ENCODE peak calls at places on chromosomes 2 and 18, in four cellular contexts. One of them, this sample, is unnamed.

GRCh38 chr2:40851661-40852060 is 399.8 kb upstream of the SLC8A1 start:
- DNase-seq in K562: no peak
- DNase-seq in nephron progenitor cell: no peak
- DNase-seq in AG04450: no peak
- DNase-seq in this sample: no peak

GRCh38 chr18:31992836-31993575 is 25.6 kb upstream of the RNF125 start:
- DNase-seq in K562: no peak
- DNase-seq in nephron progenitor cell: no peak
- DNase-seq in AG04450: no peak
- DNase-seq in this sample: no peak

GRCh38 chr2:32688511-32688910 is 60.7 kb downstream of the TTC27 start:
- DNase-seq in K562: no peak
- DNase-seq in nephron progenitor cell: no peak
- DNase-seq in AG04450: no peak
- DNase-seq in this sample: no peak

GRCh38 chr2:223532161-223532560 is 70.0 kb downstream of the SCG2 start:
- DNase-seq in K562: no peak
- DNase-seq in nephron progenitor cell: no peak
- DNase-seq in AG04450: no peak
- DNase-seq in this sample: no peak

GRCh38 chr2:241156997-241157441 is 6.8 kb downstream of the PPP1R7 start:
- DNase-seq in K562: no peak
- DNase-seq in nephron progenitor cell: no peak
- DNase-seq in AG04450: no peak
- DNase-seq in this sample: no peak

GRCh38 chr2:44925561-44926087 is 15.9 kb upstream of the SIX3 start:
- DNase-seq in K562: no peak
- DNase-seq in nephron progenitor cell: no peak
- DNase-seq in AG04450: no peak
- DNase-seq in this sample: no peak

GRCh38 chr18:75131455-75132000 is 77.4 kb downstream of the PTGR3 start:
- DNase-seq in K562: no peak
- DNase-seq in nephron progenitor cell: no peak
- DNase-seq in AG04450: no peak
- DNase-seq in this sample: no peak

GRCh38 chr2:162574615-162575452 is 230.9 kb downstream of the GCA start:
- DNase-seq in K562: no peak
- DNase-seq in nephron progenitor cell: no peak
- DNase-seq in AG04450: no peak
- DNase-seq in this sample: no peak

GRCh38 chr2:29238497-29238896 is 123.3 kb downstream of the CLIP4 start:
- DNase-seq in K562: peak
- DNase-seq in nephron progenitor cell: no peak
- DNase-seq in AG04450: no peak
- DNase-seq in this sample: no peak

GRCh38 chr18:69401475-69402218 is 959 bp downstream of the DOK6 start:
- DNase-seq in K562: no peak
- DNase-seq in nephron progenitor cell: peak
- DNase-seq in AG04450: no peak
- DNase-seq in this sample: no peak

GRCh38 chr2:158006961-158007664 is 94.6 kb upstream of the UPP2 start:
- DNase-seq in K562: no peak
- DNase-seq in nephron progenitor cell: no peak
- DNase-seq in AG04450: no peak
- DNase-seq in this sample: no peak

GRCh38 chr18:45837283-45838070 is 12.0 kb downstream of the SIGLEC15 start:
- DNase-seq in K562: no peak
- DNase-seq in nephron progenitor cell: peak
- DNase-seq in AG04450: no peak
- DNase-seq in this sample: no peak

GRCh38 chr2:73269686-73270465 is 14.4 kb downstream of the FBXO41 start:
- DNase-seq in K562: no peak
- DNase-seq in nephron progenitor cell: no peak
- DNase-seq in AG04450: no peak
- DNase-seq in this sample: no peak

GRCh38 chr2:127423476-127423840 is 5.2 kb downstream of the PROC start:
- DNase-seq in K562: no peak
- DNase-seq in nephron progenitor cell: peak
- DNase-seq in AG04450: no peak
- DNase-seq in this sample: no peak

GRCh38 chr2:96143848-96144480 is 1.3 kb downstream of the DUSP2 start:
- DNase-seq in K562: no peak
- DNase-seq in nephron progenitor cell: no peak
- DNase-seq in AG04450: no peak
- DNase-seq in this sample: peak

GRCh38 chr2:42493885-42494433 is at the start of gene KCNG3:
- DNase-seq in K562: peak
- DNase-seq in nephron progenitor cell: peak
- DNase-seq in AG04450: no peak
- DNase-seq in this sample: peak

GRCh38 chr18:3514312-3515216 is 64.6 kb downstream of the TGIF1 start:
- DNase-seq in K562: no peak
- DNase-seq in nephron progenitor cell: no peak
- DNase-seq in AG04450: no peak
- DNase-seq in this sample: no peak

GRCh38 chr2:190267302-190267701 is 52.3 kb downstream of the HIBCH start:
- DNase-seq in K562: no peak
- DNase-seq in nephron progenitor cell: no peak
- DNase-seq in AG04450: peak
- DNase-seq in this sample: no peak

GRCh38 chr18:1062592-1062991 is 157.9 kb downstream of the ADCYAP1 start:
- DNase-seq in K562: no peak
- DNase-seq in nephron progenitor cell: no peak
- DNase-seq in AG04450: no peak
- DNase-seq in this sample: no peak

GRCh38 chr2:120771556-120772208 is 36.0 kb downstream of the GLI2 start:
- DNase-seq in K562: no peak
- DNase-seq in nephron progenitor cell: no peak
- DNase-seq in AG04450: peak
- DNase-seq in this sample: peak

GRCh38 chr2:159557437-159558034 is 58.8 kb downstream of the BAZ2B start:
- DNase-seq in K562: no peak
- DNase-seq in nephron progenitor cell: no peak
- DNase-seq in AG04450: no peak
- DNase-seq in this sample: no peak

GRCh38 chr2:216646116-216646515 is 12.9 kb downstream of the IGFBP2 start:
- DNase-seq in K562: no peak
- DNase-seq in nephron progenitor cell: no peak
- DNase-seq in AG04450: no peak
- DNase-seq in this sample: no peak

GRCh38 chr2:188449992-188450391 is 158.3 kb downstream of the GULP1 start:
- DNase-seq in K562: no peak
- DNase-seq in nephron progenitor cell: no peak
- DNase-seq in AG04450: no peak
- DNase-seq in this sample: no peak

GRCh38 chr2:153477096-153477555 is 1.4 kb downstream of the RPRM start:
- DNase-seq in K562: no peak
- DNase-seq in nephron progenitor cell: peak
- DNase-seq in AG04450: no peak
- DNase-seq in this sample: peak

GRCh38 chr2:10422251-10422650 is 25.9 kb downstream of the ODC1 start:
- DNase-seq in K562: no peak
- DNase-seq in nephron progenitor cell: no peak
- DNase-seq in AG04450: no peak
- DNase-seq in this sample: no peak

GRCh38 chr2:43472527-43473194 is 123.2 kb downstream of the THADA start:
- DNase-seq in K562: no peak
- DNase-seq in nephron progenitor cell: no peak
- DNase-seq in AG04450: no peak
- DNase-seq in this sample: no peak

GRCh38 chr18:37330173-37330572 is 235.4 kb downstream of the CELF4 start:
- DNase-seq in K562: no peak
- DNase-seq in nephron progenitor cell: no peak
- DNase-seq in AG04450: no peak
- DNase-seq in this sample: no peak
- TF ChIP-seq CTCF in K562: no peak
- TF ChIP-seq CTCF in nephron progenitor cell: no peak
- TF ChIP-seq CTCF in AG04450: no peak
- TF ChIP-seq CTCF in this sample: no peak

DNA sequence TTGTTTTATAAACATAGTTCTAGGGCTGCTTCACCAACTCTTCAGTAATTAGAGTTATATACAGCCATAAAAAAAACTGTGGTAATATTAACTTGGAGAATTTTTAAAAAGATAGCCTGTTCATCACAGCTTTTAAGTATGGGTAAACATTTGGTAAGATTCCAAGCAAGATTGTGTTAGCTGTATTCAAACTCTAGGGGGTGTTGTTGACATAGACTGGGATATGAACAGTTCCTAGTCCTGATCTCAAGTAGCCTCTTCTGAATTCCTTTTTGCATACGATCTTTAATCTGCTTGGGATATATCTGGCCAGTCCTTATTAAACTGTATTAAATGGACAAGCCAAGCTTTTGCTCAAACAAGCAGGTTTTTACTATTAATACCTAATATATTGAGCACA is 13.4 kb downstream of the NOP58 start:
- DNase-seq in K562: no peak
- DNase-seq in nephron progenitor cell: no peak
- DNase-seq in AG04450: no peak
- DNase-seq in this sample: no peak
- TF ChIP-seq CTCF in K562: no peak
- TF ChIP-seq CTCF in nephron progenitor cell: peak
- TF ChIP-seq CTCF in AG04450: peak
- TF ChIP-seq CTCF in this sample: peak

GRCh38 chr18:48039769-48040215 is 109.3 kb upstream of the SMAD2 start:
- DNase-seq in K562: no peak
- DNase-seq in nephron progenitor cell: no peak
- DNase-seq in AG04450: no peak
- DNase-seq in this sample: no peak

GRCh38 chr18:48038636-48039035 is 108.2 kb upstream of the SMAD2 start:
- DNase-seq in K562: no peak
- DNase-seq in nephron progenitor cell: no peak
- DNase-seq in AG04450: no peak
- DNase-seq in this sample: peak

GRCh38 chr18:48036641-48037421 is 106.4 kb upstream of the SMAD2 start:
- DNase-seq in K562: no peak
- DNase-seq in nephron progenitor cell: peak
- DNase-seq in AG04450: no peak
- DNase-seq in this sample: peak

GRCh38 chr18:48036191-48036590 is 105.7 kb upstream of the SMAD2 start:
- DNase-seq in K562: no peak
- DNase-seq in nephron progenitor cell: no peak
- DNase-seq in AG04450: no peak
- DNase-seq in this sample: peak

DNA sequence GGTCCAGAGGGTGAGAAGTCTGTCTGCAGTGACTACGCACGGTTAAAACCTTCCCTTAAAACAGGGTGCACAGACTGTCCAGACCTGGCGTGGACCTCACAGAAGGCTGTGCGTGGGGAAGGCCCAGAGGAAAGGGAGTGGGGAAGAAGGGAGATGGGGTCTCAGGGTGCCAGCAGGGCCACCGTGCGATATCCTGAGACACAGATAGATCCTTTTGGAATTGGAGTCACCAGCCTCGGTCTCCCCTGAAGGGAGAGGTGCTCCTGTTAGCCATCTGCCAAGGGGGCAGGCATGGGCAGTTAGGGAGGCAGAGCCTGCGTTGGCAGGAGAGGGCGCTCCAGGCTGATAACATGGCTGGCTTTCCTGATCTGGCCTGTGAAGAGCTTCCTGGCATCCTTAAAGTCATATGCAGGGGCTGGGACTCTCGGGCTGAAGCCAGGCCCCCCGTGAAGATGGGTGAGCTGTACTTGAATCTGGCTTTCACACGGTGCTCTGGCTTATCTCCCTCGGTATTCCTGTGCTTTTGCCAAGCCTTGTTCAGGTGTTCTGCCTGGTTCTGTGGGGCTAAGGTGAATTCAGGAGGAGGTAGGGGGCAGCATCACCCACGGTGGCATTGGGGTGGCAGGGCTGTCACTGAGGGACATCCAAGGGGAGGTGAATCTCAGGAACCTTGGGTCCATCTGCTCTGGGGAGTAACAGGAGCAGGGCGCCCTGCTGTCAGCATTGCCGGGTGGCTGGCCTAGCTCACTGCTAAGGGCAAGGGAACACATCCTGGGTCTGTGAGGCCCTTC is 107.2 kb upstream of the SMAD2 start:
- DNase-seq in K562: no peak
- DNase-seq in nephron progenitor cell: no peak
- DNase-seq in AG04450: no peak
- DNase-seq in this sample: peak
- TF ChIP-seq CTCF in K562: no peak
- TF ChIP-seq CTCF in nephron progenitor cell: no peak
- TF ChIP-seq CTCF in AG04450: no peak
- TF ChIP-seq CTCF in this sample: no peak

GRCh38 chr2:238169021-238169707 is 10.4 kb downstream of the ERFE start:
- DNase-seq in K562: peak
- DNase-seq in nephron progenitor cell: no peak
- DNase-seq in AG04450: peak
- DNase-seq in this sample: peak
- TF ChIP-seq CTCF in K562: no peak
- TF ChIP-seq CTCF in nephron progenitor cell: no peak
- TF ChIP-seq CTCF in AG04450: peak
- TF ChIP-seq CTCF in this sample: no peak

GRCh38 chr2:118291481-118291880 is 203.2 kb downstream of the INSIG2 start:
- DNase-seq in K562: no peak
- DNase-seq in nephron progenitor cell: no peak
- DNase-seq in AG04450: no peak
- DNase-seq in this sample: no peak
- TF ChIP-seq CTCF in K562: no peak
- TF ChIP-seq CTCF in nephron progenitor cell: no peak
- TF ChIP-seq CTCF in AG04450: no peak
- TF ChIP-seq CTCF in this sample: no peak

GRCh38 chr2:134119672-134120159 is 134.2 kb upstream of the MGAT5 start:
- DNase-seq in K562: peak
- DNase-seq in nephron progenitor cell: peak
- DNase-seq in AG04450: peak
- DNase-seq in this sample: peak
- TF ChIP-seq CTCF in K562: no peak
- TF ChIP-seq CTCF in nephron progenitor cell: no peak
- TF ChIP-seq CTCF in AG04450: no peak
- TF ChIP-seq CTCF in this sample: no peak

GRCh38 chr2:240018071-240018750 is 6.9 kb downstream of the NDUFA10 start:
- DNase-seq in K562: no peak
- DNase-seq in nephron progenitor cell: no peak
- DNase-seq in AG04450: no peak
- DNase-seq in this sample: no peak

GRCh38 chr2:240014327-240014726 is 10.8 kb downstream of the NDUFA10 start:
- DNase-seq in K562: no peak
- DNase-seq in nephron progenitor cell: no peak
- DNase-seq in AG04450: no peak
- DNase-seq in this sample: no peak

DNA sequence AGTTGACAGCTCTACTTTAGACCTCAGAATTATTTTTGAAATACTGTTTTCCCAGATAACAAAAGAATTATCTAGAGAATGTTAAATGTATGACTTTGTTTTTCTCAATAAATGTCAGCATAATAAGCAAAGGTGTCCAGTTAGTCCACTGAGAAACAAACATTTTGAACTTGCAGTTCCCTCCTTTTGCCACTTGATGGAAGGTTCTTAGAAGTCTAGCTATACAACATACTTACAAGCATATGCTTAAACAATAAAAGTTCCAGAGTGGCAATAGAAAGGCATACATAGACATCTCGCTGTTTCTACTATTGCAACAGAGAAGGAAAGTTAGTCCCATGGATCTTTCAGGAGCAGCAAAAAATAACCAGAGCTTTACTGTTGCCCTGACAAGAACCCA is 11.8 kb downstream of the NDUFA10 start:
- DNase-seq in K562: no peak
- DNase-seq in nephron progenitor cell: no peak
- DNase-seq in AG04450: no peak
- DNase-seq in this sample: no peak
- TF ChIP-seq CTCF in K562: no peak
- TF ChIP-seq CTCF in nephron progenitor cell: peak
- TF ChIP-seq CTCF in AG04450: peak
- TF ChIP-seq CTCF in this sample: no peak

GRCh38 chr2:62627667-62628066 is 77.8 kb upstream of the EHBP1 start:
- DNase-seq in K562: no peak
- DNase-seq in nephron progenitor cell: no peak
- DNase-seq in AG04450: no peak
- DNase-seq in this sample: no peak
- TF ChIP-seq CTCF in K562: no peak
- TF ChIP-seq CTCF in nephron progenitor cell: no peak
- TF ChIP-seq CTCF in AG04450: no peak
- TF ChIP-seq CTCF in this sample: no peak